ENCODE peak calls at places on chromosomes 3 and 15, in seven cellular contexts. R is GM13977, N is HFF-Myc, V is fibroblast of lung, I is neural progenitor cell, Q is right lobe of liver, D is GM13976. G is an unnamed sample.

GRCh38 chr3:53375019-53375418 is 27.7 kb upstream of the DCP1A start:
- DNase-seq in R (peak), N (peak), V (peak), D (peak), Q (peak), I (peak), G (peak)

GRCh38 chr3:171980578-171981270 is 58.7 kb upstream of the FNDC3B start:
- DNase-seq in I (no peak), N (no peak), D (peak), Q (no peak), R (no peak), V (no peak), G (no peak)

GRCh38 chr15:101037090-101037830 is 118.1 kb downstream of the LRRK1 start:
- DNase-seq in Q (peak), V (no peak), D (no peak), N (no peak), R (no peak), I (no peak), G (no peak)

GRCh38 chr15:71106802-71107500 is 8.3 kb upstream of the THSD4 start:
- DNase-seq in V (no peak), D (no peak), N (no peak), R (no peak), I (no peak), Q (no peak), G (peak)

GRCh38 chr15:101481917-101482525 is 7.5 kb downstream of the PCSK6 start:
- DNase-seq in N (no peak), I (no peak), Q (no peak), V (no peak), D (no peak), R (no peak), G (no peak)

GRCh38 chr15:58724471-58724870 is 25.0 kb downstream of the ADAM10 start:
- DNase-seq in N (no peak), D (peak), R (peak), Q (no peak), I (no peak), V (peak), G (peak)

GRCh38 chr3:195407511-195408409 is 35.1 kb downstream of the ACAP2 start:
- DNase-seq in R (peak), I (no peak), Q (no peak), D (no peak), N (no peak), V (no peak), G (no peak)

GRCh38 chr3:18767756-18768303 is 342.7 kb upstream of the SATB1 start:
- DNase-seq in Q (no peak), I (no peak), V (no peak), N (no peak), R (no peak), D (no peak), G (no peak)

GRCh38 chr15:90029024-90029423 is 27.9 kb downstream of the ZNF710 start:
- DNase-seq in Q (no peak), N (no peak), D (no peak), V (no peak), R (no peak), I (no peak), G (no peak)

GRCh38 chr3:38649500-38650247 is at the start of gene SCN5A:
- DNase-seq in V (peak), R (peak), N (no peak), Q (no peak), D (peak), I (peak), G (peak)

GRCh38 chr3:165875644-165876043 is 38.4 kb upstream of the BCHE start:
- DNase-seq in R (no peak), V (no peak), Q (no peak), I (no peak), D (no peak), N (no peak), G (no peak)

DNA sequence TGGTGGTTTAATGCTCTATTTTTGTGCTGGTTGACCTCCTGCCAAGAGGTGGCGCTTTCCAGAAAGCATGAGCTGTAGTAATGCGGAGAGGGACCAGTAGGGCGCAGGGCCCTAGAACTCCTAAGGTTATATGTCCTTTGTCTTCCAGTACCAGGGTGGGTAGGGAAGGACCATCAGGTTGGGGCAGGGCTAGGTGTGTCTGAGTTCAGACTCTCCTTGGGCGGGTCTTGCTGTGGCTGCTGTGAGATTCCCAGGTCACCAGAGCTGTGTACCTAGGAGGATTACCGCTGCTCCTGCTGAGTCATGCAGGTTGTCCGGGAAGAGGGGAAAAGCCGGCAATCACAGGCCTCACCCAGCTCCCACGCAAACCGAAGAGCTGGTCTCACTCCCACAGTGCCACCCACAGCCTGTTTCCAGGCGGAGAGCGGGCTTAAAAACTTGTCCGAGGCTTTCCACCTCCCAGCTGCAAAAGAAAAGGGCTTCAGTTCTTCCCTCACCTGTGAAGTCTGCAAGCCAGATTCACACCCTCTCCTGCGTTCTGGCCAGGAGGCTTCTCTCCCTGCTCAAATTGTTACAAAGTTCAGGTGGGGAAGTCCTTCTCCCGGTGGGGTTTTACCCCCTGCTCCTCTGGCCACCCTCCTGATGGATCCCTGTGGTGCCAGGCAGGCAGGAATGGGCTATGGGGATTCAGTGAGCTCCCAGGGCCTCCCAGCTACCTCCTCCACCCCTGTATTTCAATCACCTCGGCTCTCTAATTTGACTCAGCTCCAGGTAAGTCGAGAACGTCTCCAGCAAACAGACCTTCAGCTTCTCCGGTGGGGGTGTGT is 37.7 kb upstream of the BCHE start:
- DNase-seq in N (no peak), D (no peak), R (no peak), Q (no peak), V (no peak), I (no peak), G (no peak)
- TF ChIP-seq CTCF in N (no peak), D (no peak), R (no peak), Q (no peak), V (no peak), I (no peak), G (no peak)

DNA sequence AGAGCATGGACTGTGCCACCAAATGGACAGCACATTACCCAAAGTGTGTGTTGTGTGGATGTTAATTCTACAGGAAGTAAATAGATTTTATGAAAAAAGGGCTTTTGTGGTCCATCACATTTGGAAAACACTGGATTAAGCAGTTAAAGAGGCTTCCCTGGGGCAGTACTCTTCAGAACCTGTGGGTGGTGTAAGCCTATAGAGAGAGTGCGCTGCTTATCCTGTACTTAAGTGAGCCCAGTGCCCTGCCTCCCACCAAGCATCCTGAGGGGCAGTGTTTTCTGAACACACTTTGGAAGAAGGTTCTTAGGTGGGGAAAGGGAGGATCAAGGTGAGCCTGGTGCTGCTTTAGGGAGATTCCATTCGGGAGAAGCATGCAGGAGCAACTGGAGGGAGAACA is 10.9 kb downstream of the TTLL3 start:
- DNase-seq in R (no peak), N (no peak), D (no peak), V (peak), I (peak), Q (no peak), G (no peak)
- TF ChIP-seq CTCF in R (no peak), N (peak), D (no peak), V (peak), I (peak), Q (peak), G (no peak)

GRCh38 chr3:85355572-85355971 is 396.8 kb downstream of the CADM2 start:
- DNase-seq in V (no peak), Q (no peak), I (no peak), D (no peak), N (no peak), R (no peak), G (no peak)

DNA sequence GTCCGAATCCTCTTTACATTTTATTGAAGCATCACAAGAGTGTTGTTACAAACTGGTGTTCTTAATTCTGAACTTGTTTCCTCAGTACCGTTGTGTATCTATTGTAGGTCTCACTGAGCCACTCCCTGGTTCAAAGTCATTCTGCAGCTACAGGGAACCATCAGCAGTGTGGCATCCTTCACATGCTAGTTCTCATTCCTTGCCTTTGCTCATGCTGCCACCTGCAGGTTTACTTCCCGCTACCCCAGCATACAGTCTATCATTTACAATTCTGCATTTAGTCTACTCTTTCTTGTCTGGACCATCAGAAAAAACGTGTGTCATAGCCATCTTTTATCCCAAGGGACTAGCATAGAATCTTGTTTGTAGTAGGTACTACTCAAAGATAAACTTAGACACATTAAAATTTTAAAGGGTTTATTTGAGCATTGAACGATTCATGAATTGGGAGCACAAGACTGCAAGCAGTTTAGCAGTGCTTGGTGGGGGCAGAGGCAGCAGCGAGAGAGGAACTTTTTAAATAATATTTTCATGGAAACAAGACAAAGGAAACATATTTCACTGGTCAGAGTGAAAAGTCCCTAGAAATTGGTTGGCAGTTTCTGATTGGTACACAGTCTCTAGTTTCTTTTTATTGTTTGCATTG is 402.1 kb downstream of the CADM2 start:
- DNase-seq in R (peak), D (peak), V (peak), I (peak), Q (peak), N (no peak), G (peak)
- TF ChIP-seq CTCF in R (peak), D (no peak), V (peak), I (peak), Q (peak), N (peak), G (peak)

GRCh38 chr3:189950258-189950657 is 170.4 kb downstream of the P3H2 start:
- DNase-seq in V (no peak), D (no peak), R (no peak), I (peak), Q (no peak), N (no peak), G (no peak)
- TF ChIP-seq CTCF in V (no peak), D (no peak), R (no peak), I (peak), Q (no peak), N (no peak), G (no peak)

GRCh38 chr3:9784876-9785443 is 7.3 kb downstream of the TADA3 start:
- DNase-seq in R (no peak), V (peak), D (no peak), N (no peak), I (no peak), Q (no peak), G (no peak)

GRCh38 chr3:9787714-9788113 is 4.6 kb downstream of the TADA3 start:
- DNase-seq in N (no peak), V (no peak), R (no peak), I (no peak), D (no peak), Q (no peak), G (peak)

GRCh38 chr3:9786209-9786739 is 6.0 kb downstream of the TADA3 start:
- DNase-seq in I (no peak), D (no peak), R (no peak), N (no peak), Q (no peak), V (no peak), G (no peak)

GRCh38 chr3:9785602-9786001 is 6.7 kb downstream of the TADA3 start:
- DNase-seq in N (no peak), Q (no peak), I (no peak), R (no peak), V (no peak), D (no peak), G (no peak)

DNA sequence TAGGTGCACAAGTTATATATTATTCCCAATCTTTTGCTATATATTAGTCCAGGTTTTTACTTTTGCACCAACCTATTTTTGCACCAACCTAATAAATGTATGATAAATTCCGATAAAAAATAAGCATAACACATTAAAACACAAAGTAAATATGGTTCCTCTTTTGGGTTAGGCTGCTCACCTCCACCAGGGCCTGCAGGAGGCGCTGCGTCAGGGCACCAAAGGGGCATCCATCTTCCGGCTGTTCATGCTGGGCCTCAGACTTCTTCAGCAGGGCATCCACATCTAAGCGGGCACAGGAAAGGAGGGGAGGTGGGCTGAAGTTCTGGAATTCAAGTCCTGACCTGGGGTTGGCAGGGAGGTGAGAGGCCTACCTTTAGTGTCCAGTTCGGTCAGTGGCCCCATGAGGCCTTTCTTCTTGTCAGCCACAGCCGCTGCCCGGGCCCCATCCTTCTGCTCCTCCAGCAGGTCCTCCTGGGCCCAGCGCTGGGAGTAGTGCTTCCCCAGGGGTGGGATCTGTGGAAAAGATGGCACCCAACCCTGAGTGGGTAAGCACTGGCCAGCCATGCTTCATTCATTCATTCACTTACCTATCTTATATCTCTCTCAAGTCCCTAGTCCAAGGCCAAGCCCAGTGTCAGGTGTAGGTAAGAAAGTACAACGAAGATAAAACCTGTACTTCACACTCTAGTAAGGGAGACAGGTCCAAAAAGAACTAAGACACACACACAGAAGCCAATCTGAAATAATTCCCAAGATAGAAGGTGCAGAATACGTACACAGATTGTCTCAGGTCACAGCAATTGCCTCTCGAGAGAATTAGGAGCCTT is 5.2 kb downstream of the TADA3 start:
- DNase-seq in D (no peak), I (no peak), N (no peak), Q (no peak), V (no peak), R (no peak), G (no peak)
- TF ChIP-seq CTCF in D (no peak), I (peak), N (peak), Q (no peak), V (peak), R (peak), G (peak)

GRCh38 chr3:14374444-14374883 is 27.9 kb upstream of the SLC6A6 start:
- DNase-seq in N (no peak), V (no peak), D (no peak), I (no peak), R (no peak), Q (no peak), G (no peak)

GRCh38 chr3:14376348-14377043 is 25.9 kb upstream of the SLC6A6 start:
- DNase-seq in I (no peak), N (no peak), V (no peak), D (no peak), R (no peak), Q (no peak), G (no peak)

GRCh38 chr3:14373753-14374376 is 28.5 kb upstream of the SLC6A6 start:
- DNase-seq in I (no peak), D (no peak), R (no peak), Q (no peak), V (no peak), N (no peak), G (no peak)

GRCh38 chr3:14377044-14377837 is 25.2 kb upstream of the SLC6A6 start:
- DNase-seq in D (no peak), V (no peak), Q (no peak), I (no peak), N (no peak), R (no peak), G (no peak)

GRCh38 chr3:14375192-14375591 is 27.2 kb upstream of the SLC6A6 start:
- DNase-seq in Q (no peak), R (no peak), V (no peak), D (no peak), N (no peak), I (no peak), G (no peak)
- TF ChIP-seq CTCF in Q (no peak), R (no peak), V (no peak), D (no peak), N (no peak), I (peak), G (no peak)

GRCh38 chr3:14791343-14791945 is 27.3 kb upstream of the FGD5 start:
- DNase-seq in Q (peak), I (peak), D (peak), V (peak), R (peak), N (no peak), G (peak)
- TF ChIP-seq CTCF in Q (peak), I (peak), D (peak), V (peak), R (peak), N (peak), G (peak)

GRCh38 chr3:23096041-23096440 is 107.1 kb upstream of the UBE2E2 start:
- DNase-seq in D (no peak), R (no peak), Q (no peak), N (no peak), V (no peak), I (no peak), G (no peak)
- TF ChIP-seq CTCF in D (no peak), R (no peak), Q (no peak), N (no peak), V (no peak), I (no peak), G (no peak)

G was measured in activated CD8-positive, alpha-beta T cell treated with anti-CD3 and anti-CD28 coated beads for 36 hours.